ENCODE peak calls at places on chromosome 12, in eight cellular contexts. I is AG09309; H is stomach; J is stimulated activated CD8-positive, alpha-beta memory T cell treated with anti-CD3 and anti-CD28 coated beads, Interleukin-7, amount 100 ng/mL, for 24 hours; Z is MCF 10A; T is cardiac fibroblast; P is GDM1; F is NCI-H1417 treated with DMSO at 0.1 percent for 48 hours. L is an unnamed sample.

GRCh38 chr12:106586803-106587684 is 4.2 kb downstream of the RFX4 start:
- DNase-seq in H (no peak), P (no peak), I (no peak), F (no peak), T (no peak), J (no peak), Z (no peak), L (no peak)

GRCh38 chr12:122097641-122098364 is 19.2 kb downstream of the MLXIP start:
- DNase-seq in I (no peak), T (peak), Z (no peak), H (peak), J (no peak), F (no peak), P (no peak), L (no peak)

GRCh38 chr12:133130808-133131128 is 341 bp downstream of the ZNF10 start:
- DNase-seq in I (no peak), J (peak), H (peak), Z (no peak), T (no peak), F (peak), P (no peak), L (no peak)

GRCh38 chr12:31477669-31478068 is 113.3 kb downstream of the DENND5B start:
- DNase-seq in T (no peak), J (no peak), Z (no peak), P (no peak), H (no peak), I (no peak), F (no peak), L (no peak)

GRCh38 chr12:60052483-60052882 is 456.7 kb downstream of the SLC16A7 start:
- DNase-seq in F (no peak), P (no peak), T (peak), I (no peak), H (no peak), Z (no peak), J (no peak), L (no peak)

GRCh38 chr12:109389146-109389545 is 41.4 kb downstream of the MYO1H start:
- DNase-seq in F (no peak), H (no peak), I (no peak), T (no peak), P (no peak), J (no peak), Z (no peak), L (no peak)

GRCh38 chr12:131604146-131604844 is 106.6 kb upstream of the SFSWAP start:
- DNase-seq in H (no peak), T (no peak), P (peak), I (no peak), Z (no peak), F (no peak), J (no peak), L (no peak)

GRCh38 chr12:120940799-120941198 is 36.6 kb upstream of the SPPL3 start:
- DNase-seq in H (no peak), J (no peak), F (no peak), Z (no peak), T (peak), I (no peak), P (no peak), L (peak)

GRCh38 chr12:15209782-15210181 is 11.4 kb downstream of the RERG start:
- DNase-seq in I (peak), H (no peak), P (no peak), J (no peak), T (peak), F (no peak), Z (peak), L (no peak)

GRCh38 chr12:75978677-75979076 is 52.9 kb downstream of the PHLDA1 start:
- DNase-seq in F (no peak), Z (no peak), T (peak), I (no peak), H (no peak), J (no peak), P (no peak), L (no peak)

GRCh38 chr12:99658950-99659349 is 11.4 kb downstream of the GARIN6 start:
- DNase-seq in F (peak), T (peak), H (no peak), J (no peak), P (no peak), Z (peak), I (no peak), L (peak)

GRCh38 chr12:109781668-109782321 is 51.4 kb downstream of the TRPV4 start:
- DNase-seq in F (no peak), P (no peak), H (no peak), J (no peak), I (no peak), Z (no peak), T (no peak), L (no peak)

GRCh38 chr12:49705479-49706267 is 1.5 kb downstream of the FMNL3 start:
- DNase-seq in I (no peak), Z (no peak), F (no peak), P (peak), T (peak), H (no peak), J (no peak), L (no peak)

GRCh38 chr12:108103087-108103486 is 26.0 kb upstream of the WSCD2 start:
- DNase-seq in I (no peak), H (no peak), P (no peak), F (no peak), Z (no peak), T (no peak), J (no peak), L (no peak)

L was measured in GM04504.